ENCODE peak calls at places on chromosomes 13 and 19, in eight cellular contexts. I, O, T, N, M, Q, F and R are unnamed samples.

GRCh38 chr13:75391432-75392100 is 90.4 kb downstream of the TBC1D4 start:
- DNase-seq in F (no peak), Q (no peak), M (no peak), I (no peak), N (no peak), T (no peak), O (no peak), R (no peak)

GRCh38 chr13:75635621-75636338 is at the start of gene LMO7:
- DNase-seq in T (peak; percentile 91), F (peak; percentile 25), I (peak; percentile 15), O (peak; percentile 35), M (peak; percentile 70), Q (peak; percentile 60), N (peak; percentile 74), R (peak; percentile 69)

GRCh38 chr19:29576761-29577661 is 29.1 kb upstream of the POP4 start:
- DNase-seq in M (no peak), N (no peak), O (no peak), Q (no peak), F (no peak), I (no peak), T (no peak), R (no peak)

GRCh38 chr13:66618702-66619101 is 611.4 kb downstream of the PCDH9 start:
- DNase-seq in Q (no peak), M (no peak), O (no peak), T (no peak), F (no peak), N (no peak), I (peak; percentile 60), R (no peak)

GRCh38 chr13:100798739-100799361 is 124.3 kb upstream of the TMTC4 start:
- DNase-seq in I (no peak), Q (no peak), N (no peak), M (no peak), T (no peak), O (no peak), F (no peak), R (no peak)

GRCh38 chr19:1401138-1401888 is at the start of gene GAMT:
- DNase-seq in I (peak; percentile 48), M (peak; percentile 69), O (peak; percentile 67), N (no peak), T (peak; percentile 77), Q (peak; percentile 71), F (no peak), R (no peak)

GRCh38 chr19:18274303-18274775 is at the start of gene IQCN:
- DNase-seq in F (no peak), I (no peak), Q (no peak), T (peak; percentile 75), O (no peak), N (peak; percentile 67), M (peak; percentile 75), R (peak; percentile 76)

GRCh38 chr19:18848860-18849661 is 17.3 kb downstream of the UPF1 start:
- DNase-seq in F (peak; percentile 47), M (no peak), N (peak; percentile 84), O (peak; percentile 74), I (peak; percentile 88), T (no peak), Q (peak; percentile 85), R (peak; percentile 67)

GRCh38 chr13:53200498-53201453 is 172.2 kb downstream of the OLFM4 start:
- DNase-seq in F (no peak), Q (peak; percentile 53), O (peak; percentile 84), M (no peak), T (peak; percentile 95), N (peak; percentile 70), I (no peak), R (no peak)

GRCh38 chr13:72852207-72852606 is 70.3 kb downstream of the PIBF1 start:
- DNase-seq in M (no peak), N (no peak), T (no peak), O (no peak), F (no peak), Q (no peak), I (no peak), R (no peak)

GRCh38 chr13:36282818-36283432 is 14.7 kb downstream of the CCDC169 start:
- DNase-seq in M (no peak), I (peak; percentile 61), T (no peak), O (no peak), Q (no peak), N (no peak), F (no peak), R (no peak)

GRCh38 chr13:51614350-51614786 is 30.1 kb downstream of the WDFY2 start:
- DNase-seq in I (no peak), O (no peak), Q (peak; percentile 62), M (peak; percentile 50), F (no peak), N (peak; percentile 52), T (no peak), R (no peak)

GRCh38 chr13:71240906-71241305 is 626.1 kb downstream of the DACH1 start:
- DNase-seq in Q (no peak), F (no peak), O (no peak), T (peak; percentile 39), M (no peak), N (no peak), I (peak; percentile 68), R (no peak)

GRCh38 chr19:55676384-55676783 is 1.4 kb downstream of the EPN1 start:
- DNase-seq in O (peak; percentile 88), F (no peak), Q (peak; percentile 57), I (no peak), N (peak; percentile 47), T (no peak), M (no peak), R (no peak)

GRCh38 chr13:33126909-33127607 is 110.8 kb downstream of the KL start:
- DNase-seq in M (no peak), F (no peak), N (peak; percentile 76), Q (peak; percentile 69), T (no peak), I (peak; percentile 69), O (no peak), R (no peak)

GRCh38 chr19:51921949-51922348 is 5.3 kb upstream of the ZNF613 start:
- DNase-seq in T (peak; percentile 49), F (no peak), Q (no peak), O (no peak), M (no peak), N (no peak), I (no peak), R (no peak)

GRCh38 chr13:38804536-38804935 is 117.7 kb downstream of the FREM2 start:
- DNase-seq in F (no peak), T (no peak), M (no peak), Q (no peak), I (no peak), O (no peak), N (no peak), R (no peak)

GRCh38 chr13:40639226-40639681 is 27.2 kb downstream of the FOXO1 start:
- DNase-seq in T (no peak), I (peak; percentile 80), Q (no peak), F (no peak), O (no peak), N (no peak), M (no peak), R (no peak)

GRCh38 chr13:45506811-45507210 is 42.1 kb downstream of the COG3 start:
- DNase-seq in O (peak; percentile 57), T (no peak), M (no peak), N (no peak), Q (no peak), I (no peak), F (no peak), R (no peak)

GRCh38 chr13:25067054-25067453 is 28.9 kb upstream of the PABPC3 start:
- DNase-seq in Q (no peak), T (no peak), N (no peak), M (no peak), F (no peak), I (no peak), O (no peak), R (no peak)

DNA sequence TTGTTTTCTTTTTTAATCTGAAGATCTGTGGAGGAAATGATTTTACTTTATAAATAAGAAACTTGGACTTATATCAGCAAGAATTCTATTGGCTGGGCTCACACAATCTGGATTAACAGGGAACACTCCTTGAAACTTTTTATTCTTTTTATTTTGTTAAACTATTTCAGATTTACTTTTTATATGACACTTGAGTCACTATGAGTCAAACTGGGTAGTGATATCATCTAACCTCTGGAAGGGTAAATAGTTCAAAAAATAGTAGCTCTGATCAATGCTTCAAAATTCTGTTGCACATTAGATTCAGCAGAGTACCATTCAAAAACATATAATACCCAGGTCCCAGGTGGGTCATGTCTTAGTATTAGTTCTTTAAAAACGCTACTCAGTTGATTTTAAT is 55.1 kb upstream of the NBEA start:
- DNase-seq in M (no peak), F (no peak), N (no peak), T (no peak), O (no peak), Q (no peak), I (no peak), R (no peak)
- H3K27me3 ChIP-seq in M (no peaks in the 10 kb centered on the region), F (no peaks in the 10 kb centered on the region), N (no peaks in the 10 kb centered on the region), T (no peaks in the 10 kb centered on the region), O (no peaks in the 10 kb centered on the region), Q (no peaks in the 10 kb centered on the region), I (no peaks in the 10 kb centered on the region), R (no peaks in the 10 kb centered on the region)

GRCh38 chr19:40576585-40577451 is at the start of gene SHKBP1:
- DNase-seq in T (peak; percentile 98), I (peak; percentile 96), M (peak; percentile 96), F (peak; percentile 89), Q (peak; percentile 97), N (peak; percentile 97), O (peak; percentile 97), R (peak; percentile 98)
- H3K27me3 ChIP-seq in T (no peaks in the 10 kb centered on the region), I (no peaks in the 10 kb centered on the region), M (no peaks in the 10 kb centered on the region), F (no peaks in the 10 kb centered on the region), Q (no peaks in the 10 kb centered on the region), N (no peaks in the 10 kb centered on the region), O (no peaks in the 10 kb centered on the region), R (no peaks in the 10 kb centered on the region)

DNA sequence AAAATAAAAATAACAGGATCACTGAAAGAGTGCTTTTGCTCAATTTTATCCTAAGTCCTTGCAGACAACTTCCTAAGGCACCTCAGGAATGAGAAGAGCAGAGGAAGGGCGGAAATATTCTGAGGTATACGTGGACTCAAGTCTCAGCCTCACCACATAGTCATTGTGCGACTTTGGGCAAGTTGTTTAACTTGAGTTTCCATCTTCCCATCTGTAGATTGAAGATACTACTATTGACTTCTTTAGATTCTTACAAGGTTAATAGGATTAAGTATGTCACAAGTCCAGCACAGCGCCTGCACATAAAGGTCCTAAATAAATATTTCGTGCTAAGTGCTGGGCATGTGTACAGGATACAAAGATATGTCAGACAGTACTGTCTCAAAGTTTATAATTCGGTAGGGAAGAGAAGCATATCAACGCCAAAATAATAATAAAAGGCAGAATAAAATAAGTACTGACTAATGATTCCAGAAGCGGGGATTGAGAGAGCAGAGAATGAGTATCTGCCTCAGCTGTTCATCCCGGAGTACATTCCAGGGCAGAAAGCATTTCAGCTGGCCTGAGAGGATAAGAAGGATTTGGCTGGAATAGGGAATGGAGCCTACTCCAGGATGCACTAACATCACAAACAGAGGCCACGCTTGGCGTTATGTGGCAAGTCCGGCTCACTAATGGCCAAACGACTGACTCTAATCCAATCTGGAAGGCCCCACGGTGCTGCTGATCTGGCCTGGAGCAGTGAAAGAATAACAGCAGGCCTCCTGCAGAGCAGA is 139.7 kb downstream of the FLT1 start:
- DNase-seq in F (no peak), Q (no peak), O (peak; percentile 43), I (no peak), T (no peak), N (no peak), M (no peak), R (no peak)
- H3K27me3 ChIP-seq in F (no peaks in the 10 kb centered on the region), Q (no peaks in the 10 kb centered on the region), O (no peaks in the 10 kb centered on the region), I (no peaks in the 10 kb centered on the region), T (no peaks in the 10 kb centered on the region), N (peaks cover 4% of the 10 kb centered on the region), M (no peaks in the 10 kb centered on the region), R (no peaks in the 10 kb centered on the region)

DNA sequence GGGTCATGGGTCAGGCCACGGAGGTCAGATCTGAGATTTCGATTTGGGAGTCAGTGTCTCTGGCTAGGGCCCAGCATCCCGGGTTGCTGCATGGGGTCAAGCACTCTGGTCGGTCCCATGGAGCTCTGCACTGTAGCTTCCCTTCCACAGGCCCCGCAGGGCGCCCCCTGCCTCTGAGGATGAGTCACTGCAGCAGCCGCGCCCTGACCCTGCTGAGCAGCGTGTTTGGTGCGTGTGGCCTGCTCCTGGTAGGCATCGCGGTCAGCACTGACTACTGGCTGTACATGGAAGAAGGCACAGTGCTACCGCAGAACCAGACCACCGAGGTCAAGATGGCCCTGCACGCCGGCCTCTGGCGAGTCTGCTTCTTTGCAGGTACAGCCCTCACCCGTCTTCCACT is 3.6 kb downstream of the CACNG7 start:
- DNase-seq in I (no peak), Q (no peak), N (no peak), O (peak; percentile 32), T (peak; percentile 91), F (no peak), M (no peak), R (no peak)
- H3K27me3 ChIP-seq in I (peaks cover 18% of the 10 kb centered on the region), Q (peaks cover 68% of the 10 kb centered on the region), N (no peaks in the 10 kb centered on the region), O (no peaks in the 10 kb centered on the region), T (peaks cover 47% of the 10 kb centered on the region), F (peaks cover 60% of the 10 kb centered on the region), M (peaks cover 21% of the 10 kb centered on the region), R (peaks cover 3% of the 10 kb centered on the region)